ENCODE peak calls at places on chromosomes 3 and 15, in four cellular contexts. One of them, this sample, is unnamed.

GRCh38 chr3:147412917-147413711 is 3.9 kb downstream of the ZIC1 start:
- DNase-seq in mesenchymal stem cell: no peak
- DNase-seq in NCI-H1048: no peak
- DNase-seq in iPS-NIHi11: no peak
- DNase-seq in this sample: no peak

GRCh38 chr3:104750581-104750980 is 616.1 kb upstream of the ALCAM start:
- DNase-seq in mesenchymal stem cell: peak; percentile 17
- DNase-seq in NCI-H1048: no peak
- DNase-seq in iPS-NIHi11: no peak
- DNase-seq in this sample: no peak

GRCh38 chr3:194865595-194865994 is 179.9 kb downstream of the FAM43A start:
- DNase-seq in mesenchymal stem cell: no peak
- DNase-seq in NCI-H1048: no peak
- DNase-seq in iPS-NIHi11: no peak
- DNase-seq in this sample: no peak

GRCh38 chr3:195711813-195712534 is 8.8 kb upstream of the MUC20 start:
- DNase-seq in mesenchymal stem cell: no peak
- DNase-seq in NCI-H1048: no peak
- DNase-seq in iPS-NIHi11: no peak
- DNase-seq in this sample: no peak

GRCh38 chr15:99644913-99645549 is 79.2 kb downstream of the MEF2A start:
- DNase-seq in mesenchymal stem cell: no peak
- DNase-seq in NCI-H1048: no peak
- DNase-seq in iPS-NIHi11: no peak
- DNase-seq in this sample: no peak

GRCh38 chr3:98732239-98733054 is 30.7 kb upstream of the ST3GAL6 start:
- DNase-seq in mesenchymal stem cell: peak; percentile 60
- DNase-seq in NCI-H1048: no peak
- DNase-seq in iPS-NIHi11: peak; percentile 80
- DNase-seq in this sample: peak; percentile 59

GRCh38 chr15:62071711-62072308 is 5.0 kb downstream of the C2CD4A start:
- DNase-seq in mesenchymal stem cell: peak; percentile 50
- DNase-seq in NCI-H1048: peak; percentile 6
- DNase-seq in iPS-NIHi11: no peak
- DNase-seq in this sample: peak; percentile 63

GRCh38 chr3:195794708-195795107 is 17.0 kb downstream of the MUC4 start:
- DNase-seq in mesenchymal stem cell: no peak
- DNase-seq in NCI-H1048: no peak
- DNase-seq in iPS-NIHi11: no peak
- DNase-seq in this sample: no peak

GRCh38 chr3:43246956-43247355 is 39.4 kb upstream of the SNRK start:
- DNase-seq in mesenchymal stem cell: no peak
- DNase-seq in NCI-H1048: no peak
- DNase-seq in iPS-NIHi11: no peak
- DNase-seq in this sample: peak; percentile 97

GRCh38 chr3:12367346-12367745 is 78.5 kb downstream of the PPARG start:
- DNase-seq in mesenchymal stem cell: no peak
- DNase-seq in NCI-H1048: no peak
- DNase-seq in iPS-NIHi11: no peak
- DNase-seq in this sample: no peak

GRCh38 chr3:189186093-189186492 is 14.3 kb downstream of the TPRG1 start:
- DNase-seq in mesenchymal stem cell: peak; percentile 16
- DNase-seq in NCI-H1048: no peak
- DNase-seq in iPS-NIHi11: no peak
- DNase-seq in this sample: no peak

GRCh38 chr15:58473720-58474119 is 41.9 kb downstream of the LIPC start:
- DNase-seq in mesenchymal stem cell: peak; percentile 65
- DNase-seq in NCI-H1048: no peak
- DNase-seq in iPS-NIHi11: no peak
- DNase-seq in this sample: peak; percentile 87

GRCh38 chr3:152496716-152497115 is 228.0 kb downstream of the MBNL1 start:
- DNase-seq in mesenchymal stem cell: no peak
- DNase-seq in NCI-H1048: no peak
- DNase-seq in iPS-NIHi11: no peak
- DNase-seq in this sample: peak; percentile 7

GRCh38 chr15:92614301-92614700 is 41.3 kb downstream of the FAM174B start:
- DNase-seq in mesenchymal stem cell: no peak
- DNase-seq in NCI-H1048: no peak
- DNase-seq in iPS-NIHi11: no peak
- DNase-seq in this sample: no peak

This sample was measured in endothelial cell of umbilical vein.